ENCODE peak calls at places on chromosomes 4 and X, in four cellular contexts. N, I, X and U are unnamed samples.

GRCh38 chrX:91434351-91435168 is at the start of gene PABPC5:
- DNase-seq in N (peak), I (peak), X (peak), U (peak)

GRCh38 chr4:68905598-68906237 is 45.9 kb downstream of the UGT2A3 start:
- DNase-seq in N (no peak), I (no peak), X (no peak), U (no peak)

GRCh38 chr4:139907001-139907809 is 241.6 kb downstream of the MGST2 start:
- DNase-seq in N (no peak), I (no peak), X (no peak), U (no peak)

GRCh38 chrX:31353095-31353494 is 281.3 kb upstream of the FTHL17 start:
- DNase-seq in N (no peak), I (no peak), X (no peak), U (no peak)

GRCh38 chrX:65821721-65822496 is 154.5 kb downstream of the MSN start:
- DNase-seq in N (peak), I (no peak), X (no peak), U (no peak)

GRCh38 chr4:113666386-113667114 is 95.0 kb downstream of the CAMK2D start:
- DNase-seq in N (no peak), I (no peak), X (no peak), U (no peak)

GRCh38 chr4:38106886-38107514 is 146.8 kb downstream of the PTTG2 start:
- DNase-seq in N (no peak), I (no peak), X (no peak), U (no peak)

GRCh38 chrX:136310411-136310810 is 9.6 kb downstream of the ADGRG4 start:
- DNase-seq in N (no peak), I (no peak), X (no peak), U (no peak)

GRCh38 chr4:11119474-11119873 is 309.2 kb downstream of the HS3ST1 start:
- DNase-seq in N (no peak), I (no peak), X (no peak), U (peak)

GRCh38 chr4:46586566-46586965 is 196.6 kb upstream of the GABRA2 start:
- DNase-seq in N (no peak), I (no peak), X (no peak), U (no peak)

GRCh38 chrX:139969286-139969685 is 4.0 kb upstream of the CXorf66 start:
- DNase-seq in N (no peak), I (no peak), X (no peak), U (no peak)

GRCh38 chrX:35733879-35734278 is 64.3 kb upstream of the MAGEB16 start:
- DNase-seq in N (no peak), I (no peak), X (no peak), U (no peak)

GRCh38 chr4:112968456-112969159 is 80.8 kb upstream of the ANK2 start:
- DNase-seq in N (no peak), I (no peak), X (no peak), U (no peak)

GRCh38 chr4:159487284-159487747 is 384.4 kb downstream of the RAPGEF2 start:
- DNase-seq in N (peak), I (no peak), X (peak), U (peak)

GRCh38 chr4:25351777-25352421 is 25.2 kb upstream of the ANAPC4 start:
- DNase-seq in N (no peak), I (no peak), X (no peak), U (no peak)

GRCh38 chrX:26008042-26008441 is 130.1 kb upstream of the MAGEB18 start:
- DNase-seq in N (no peak), I (no peak), X (no peak), U (no peak)

GRCh38 chr4:53196872-53197759 is 168.7 kb downstream of the SCFD2 start:
- DNase-seq in N (no peak), I (no peak), X (no peak), U (no peak)

GRCh38 chr4:100461796-100462195 is 56.0 kb downstream of the EMCN start:
- DNase-seq in N (no peak), I (no peak), X (no peak), U (no peak)

GRCh38 chr4:173524218-173525117 is 5.6 kb downstream of the HAND2 start:
- DNase-seq in N (no peak), I (no peak), X (no peak), U (no peak)

GRCh38 chr4:124712417-124713212 is at the start of gene ANKRD50:
- DNase-seq in N (peak), I (peak), X (peak), U (peak)

GRCh38 chr4:151541438-151542071 is 132.6 kb downstream of the FHIP1A start:
- DNase-seq in N (no peak), I (no peak), X (no peak), U (no peak)

GRCh38 chr4:115972967-115973366 is 859.5 kb upstream of the NDST4 start:
- DNase-seq in N (no peak), I (no peak), X (no peak), U (no peak)

GRCh38 chr4:61220556-61220955 is 20.4 kb downstream of the ADGRL3 start:
- DNase-seq in N (no peak), I (no peak), X (no peak), U (no peak)

GRCh38 chrX:41561045-41561444 is 113.9 kb downstream of the NYX start:
- DNase-seq in N (no peak), I (no peak), X (no peak), U (no peak)

GRCh38 chrX:129875669-129876068 is 30.3 kb upstream of the UTP14A start:
- DNase-seq in N (no peak), I (no peak), X (no peak), U (no peak)

GRCh38 chrX:22165732-22166457 is 106.8 kb upstream of the CBLL2 start:
- DNase-seq in N (no peak), I (no peak), X (no peak), U (no peak)

GRCh38 chr4:5973486-5974220 is 44.6 kb downstream of the C4orf50 start:
- DNase-seq in N (no peak), I (no peak), X (no peak), U (peak)

GRCh38 chrX:33379839-33380238 is 168.5 kb upstream of the DMD start:
- DNase-seq in N (no peak), I (no peak), X (no peak), U (no peak)

GRCh38 chr4:4338632-4339031 is 48.3 kb upstream of the NSG1 start:
- DNase-seq in N (no peak), I (no peak), X (no peak), U (no peak)

GRCh38 chr4:4339504-4340085 is 47.3 kb upstream of the NSG1 start:
- DNase-seq in N (no peak), I (no peak), X (no peak), U (no peak)

GRCh38 chr4:4344915-4345527 is 41.9 kb upstream of the NSG1 start:
- DNase-seq in N (peak), I (no peak), X (no peak), U (no peak)

GRCh38 chr4:4343038-4343437 is 43.9 kb upstream of the NSG1 start:
- DNase-seq in N (no peak), I (no peak), X (no peak), U (no peak)

DNA sequence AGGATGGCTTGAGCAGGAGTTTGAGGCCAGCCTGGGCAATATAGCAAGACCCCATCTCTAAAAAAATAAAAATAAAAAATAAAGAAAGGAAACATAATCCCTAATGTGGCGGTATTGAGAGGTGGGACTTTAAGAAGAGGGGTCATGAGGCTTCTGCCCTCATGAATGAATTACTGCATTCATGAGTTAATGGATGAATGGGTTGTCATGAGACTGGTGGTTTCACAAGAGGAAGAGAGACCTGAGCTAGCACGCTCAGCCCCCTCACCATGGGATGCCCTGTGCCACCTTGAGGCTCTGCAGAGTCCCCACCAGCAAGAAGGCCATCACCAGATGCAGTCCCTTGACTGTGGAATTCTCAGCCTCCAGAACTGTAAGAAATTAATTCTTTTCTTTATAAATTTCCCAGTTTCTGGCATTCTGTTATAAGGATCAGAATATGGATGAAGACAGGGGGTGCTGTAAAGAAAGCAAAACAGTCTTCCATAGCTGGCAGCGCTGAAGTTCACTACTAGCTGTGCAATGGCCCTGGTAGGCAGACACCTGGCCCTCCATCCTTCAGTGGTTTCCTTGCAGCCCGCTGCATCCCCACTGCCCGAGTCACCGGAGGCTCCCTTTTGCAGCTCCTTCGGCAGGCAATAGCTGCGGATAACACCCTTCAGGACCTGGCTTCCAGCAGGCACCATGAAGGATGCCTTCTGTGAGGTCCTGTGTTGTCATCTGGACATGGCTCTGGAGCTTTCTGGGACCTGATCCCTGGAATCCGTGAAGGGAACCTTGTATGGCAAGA is 44.8 kb upstream of the NSG1 start:
- DNase-seq in N (no peak), I (no peak), X (no peak), U (no peak)
- TF ChIP-seq CTCF in N (no peak), I (no peak), X (no peak), U (no peak)

GRCh38 chrX:47380268-47380667 is 9.9 kb downstream of the ZNF157 start:
- DNase-seq in N (peak), I (no peak), X (no peak), U (peak)
- H3K4me3 ChIP-seq in N (no peak), I (peak), X (no peak), U (no peak)

GRCh38 chrX:114058988-114059418 is 524.9 kb upstream of the HTR2C start:
- DNase-seq in N (peak), I (no peak), X (no peak), U (no peak)
- TF ChIP-seq POLR2A in N (peak), I (no peak), X (no peak), U (no peak)

DNA sequence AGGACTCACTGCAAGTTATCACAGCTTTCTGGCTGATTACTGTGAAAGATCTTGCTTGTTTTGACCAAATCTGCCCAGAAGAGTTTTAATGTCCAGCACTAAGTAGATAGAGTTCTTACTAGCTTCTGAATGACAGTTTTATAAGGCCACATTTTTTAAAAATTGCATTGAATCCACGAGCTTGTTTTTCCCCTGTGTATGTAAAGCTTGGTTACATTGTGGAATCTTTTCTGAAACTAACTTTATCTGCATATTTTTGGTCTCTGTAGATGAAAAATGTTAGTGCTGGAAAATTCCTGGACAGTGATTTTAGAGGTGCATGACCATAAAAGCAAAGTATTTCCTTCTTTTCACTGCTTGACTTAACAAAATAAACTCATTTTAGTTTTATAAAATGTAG is 650.3 kb upstream of the FAM241A start:
- DNase-seq in N (no peak), I (no peak), X (no peak), U (no peak)
- TF ChIP-seq CTCF in N (no peak), I (no peak), X (no peak), U (no peak)

GRCh38 chr4:78496021-78496643 is 55.4 kb upstream of the ANXA3 start:
- DNase-seq in N (no peak), I (no peak), X (no peak), U (no peak)
- H3K4me3 ChIP-seq in N (no peak), I (no peak), X (no peak), U (no peak)

DNA sequence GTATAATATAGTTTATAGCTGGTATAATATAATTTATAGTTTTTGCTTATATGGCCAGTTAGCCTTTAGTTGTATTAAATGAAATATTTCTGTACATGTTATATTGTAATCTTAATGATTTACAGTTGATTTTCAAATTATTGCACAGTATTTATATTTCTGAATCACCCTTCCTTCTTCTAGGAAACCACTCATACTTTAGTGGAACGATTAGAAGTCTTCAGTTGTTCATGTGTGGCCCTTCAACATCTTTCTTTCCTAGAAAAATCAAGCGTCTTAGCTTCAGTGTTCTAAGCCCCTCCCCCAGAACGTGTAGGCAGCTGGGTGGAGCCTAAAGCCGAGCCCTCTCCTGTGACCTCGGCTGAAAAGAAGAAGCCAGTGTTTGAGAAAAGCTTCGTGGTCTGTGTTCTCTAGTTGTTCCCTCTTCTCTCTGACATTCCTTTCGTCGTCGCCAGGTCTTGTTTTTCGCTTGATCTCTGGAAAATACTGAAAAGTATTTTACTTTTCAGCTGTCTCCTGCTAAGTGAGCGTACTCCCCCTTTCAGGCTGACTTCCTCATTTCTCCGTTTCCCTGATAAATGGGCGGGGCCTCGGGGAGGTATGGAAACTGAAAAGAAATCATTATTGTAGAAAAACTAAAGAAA is at the start of gene C4orf33:
- DNase-seq in N (peak), I (peak), X (peak), U (peak)
- TF ChIP-seq POLR2A in N (peak), I (no peak), X (no peak), U (no peak)

GRCh38 chrX:150546711-150547153 is 21.7 kb upstream of the MTM1 start:
- DNase-seq in N (no peak), I (no peak), X (no peak), U (no peak)

GRCh38 chrX:150542846-150543229 is 25.6 kb upstream of the MTM1 start:
- DNase-seq in N (no peak), I (no peak), X (no peak), U (peak)

GRCh38 chrX:150543230-150544155 is 24.9 kb upstream of the MTM1 start:
- DNase-seq in N (no peak), I (no peak), X (no peak), U (peak)

GRCh38 chrX:150544835-150545790 is 23.3 kb upstream of the MTM1 start:
- DNase-seq in N (no peak), I (no peak), X (no peak), U (no peak)

DNA sequence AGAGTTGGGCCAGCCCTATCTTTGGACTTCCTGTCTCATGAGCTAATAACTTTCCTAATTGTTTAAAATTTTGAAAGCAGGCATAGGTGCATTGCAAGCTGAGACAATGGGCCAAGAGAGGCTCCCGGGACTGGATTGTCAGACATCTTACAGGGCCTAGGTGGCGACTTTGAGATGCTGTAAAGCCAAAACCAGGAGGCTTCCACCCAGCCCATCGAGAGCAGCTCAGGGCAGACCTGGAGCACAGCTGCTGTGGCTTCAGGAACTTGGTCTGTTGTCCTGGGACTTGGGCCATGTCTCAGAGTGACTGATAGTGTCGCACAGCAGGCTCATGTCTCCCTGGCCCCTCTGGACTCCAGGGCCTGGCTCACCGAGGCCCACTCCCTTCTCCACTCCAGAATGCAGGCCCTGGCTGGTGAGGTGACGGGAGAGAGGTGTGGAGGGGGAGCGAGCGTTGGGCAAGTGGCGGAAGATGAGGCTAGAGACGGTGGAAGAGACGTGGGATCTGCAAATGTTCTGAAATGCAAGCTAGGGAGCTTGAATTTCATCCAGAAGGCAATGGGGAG is 24.1 kb upstream of the MTM1 start:
- DNase-seq in N (peak), I (no peak), X (no peak), U (no peak)
- TF ChIP-seq CTCF in N (no peak), I (no peak), X (no peak), U (no peak)

DNA sequence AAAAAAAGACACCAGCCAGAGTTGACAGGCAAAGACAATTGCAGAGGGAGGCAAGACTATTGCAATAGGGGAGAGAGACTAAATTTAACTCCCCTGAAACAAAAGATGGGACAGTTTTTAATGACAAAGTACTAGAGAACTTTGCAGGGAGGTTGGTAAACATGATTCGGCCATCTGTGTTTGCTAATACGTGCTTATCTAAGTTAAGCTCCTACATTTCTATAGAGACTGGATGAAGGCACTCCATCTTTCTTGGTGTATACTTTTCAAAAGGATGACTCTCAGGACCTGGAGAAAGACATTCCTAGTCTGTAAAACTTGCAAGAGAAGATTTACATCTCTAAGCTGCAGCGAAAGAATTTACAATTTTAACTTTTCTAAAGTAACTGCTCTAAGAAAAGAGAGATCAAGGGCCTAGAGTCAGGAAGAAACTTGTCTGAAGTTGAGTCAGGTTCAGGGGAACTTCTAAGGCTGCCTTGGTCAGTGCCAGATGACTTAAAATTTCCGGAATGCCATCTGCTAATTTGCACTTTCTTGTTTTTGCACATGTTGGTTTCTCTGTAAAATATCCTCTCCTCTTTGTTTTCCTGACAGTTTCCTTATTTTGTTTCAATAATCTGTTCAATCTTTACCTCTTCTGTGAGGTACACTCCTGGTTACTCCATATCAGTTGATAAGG is 10.6 kb downstream of the ADAM29 start:
- DNase-seq in N (no peak), I (no peak), X (no peak), U (no peak)
- H3K4me3 ChIP-seq in N (no peak), I (no peak), X (no peak), U (no peak)